ENCODE peak calls at places on chromosomes 13 and 19, in six cellular contexts. X, K, G, V, E and Q are unnamed samples.

GRCh38 chr13:48050550-48050949 is 13.0 kb downstream of the NUDT15 start:
- DNase-seq in E (no peak), G (no peak), K (no peak), X (no peak), V (no peak), Q (no peak)

GRCh38 chr13:44012910-44013309 is 133.2 kb downstream of the LACC1 start:
- DNase-seq in V (no peak), K (no peak), X (no peak), E (peak; percentile 37), G (no peak), Q (no peak)

GRCh38 chr13:73075546-73075945 is 16.7 kb downstream of the KLF5 start:
- DNase-seq in E (no peak), K (no peak), X (no peak), V (no peak), G (no peak), Q (no peak)

GRCh38 chr13:74250738-74251190 is 116.6 kb upstream of the KLF12 start:
- DNase-seq in G (peak; percentile 22), X (no peak), V (no peak), E (peak; percentile 26), K (no peak), Q (peak; percentile 54)

GRCh38 chr13:22357132-22357531 is 686.3 kb downstream of the FGF9 start:
- DNase-seq in X (no peak), E (no peak), K (no peak), G (no peak), V (no peak), Q (peak; percentile 3)

GRCh38 chr13:94620286-94620896 is 18.7 kb downstream of the GPR180 start:
- DNase-seq in X (peak; percentile 45), G (peak; percentile 58), K (no peak), E (peak; percentile 72), V (no peak), Q (peak; percentile 54)

GRCh38 chr13:71643466-71643865 is 223.5 kb downstream of the DACH1 start:
- DNase-seq in X (no peak), G (no peak), E (no peak), V (no peak), K (no peak), Q (no peak)

GRCh38 chr19:10289836-10290438 is at the start of gene ICAM5:
- DNase-seq in G (no peak), K (no peak), E (peak; percentile 48), X (peak; percentile 50), V (no peak), Q (no peak)

GRCh38 chr13:28583661-28584091 is 75.3 kb upstream of the POMP start:
- DNase-seq in V (no peak), K (no peak), X (no peak), E (no peak), G (no peak), Q (no peak)

GRCh38 chr19:850221-850978 is 1.7 kb upstream of the ELANE start:
- DNase-seq in V (peak; percentile 56), X (peak; percentile 92), K (peak; percentile 93), E (peak; percentile 90), G (peak; percentile 98), Q (peak; percentile 99)

GRCh38 chr19:1284293-1284978 is 1.2 kb upstream of the EFNA2 start:
- DNase-seq in E (no peak), G (no peak), K (no peak), V (no peak), X (no peak), Q (no peak)

GRCh38 chr19:32910874-32911273 is 41.3 kb upstream of the SLC7A9 start:
- DNase-seq in V (no peak), K (no peak), G (no peak), X (no peak), E (no peak), Q (no peak)

GRCh38 chr13:97301382-97302095 is 79.4 kb downstream of the MBNL2 start:
- DNase-seq in G (no peak), K (no peak), E (no peak), V (no peak), X (no peak), Q (no peak)

GRCh38 chr13:25902946-25903345 is 148.9 kb downstream of the SHISA2 start:
- DNase-seq in V (no peak), K (no peak), E (peak; percentile 52), X (no peak), G (no peak), Q (no peak)

GRCh38 chr13:51425410-51426042 is 27.3 kb downstream of the INTS6 start:
- DNase-seq in V (no peak), X (no peak), K (no peak), E (peak; percentile 64), G (peak; percentile 69), Q (peak; percentile 63)

GRCh38 chr19:17831419-17831888 is 10.1 kb upstream of the INSL3 start:
- DNase-seq in K (no peak), G (no peak), X (no peak), E (no peak), V (no peak), Q (no peak)

GRCh38 chr19:6970478-6970877 is 50.8 kb downstream of the MBD3L2B start:
- DNase-seq in X (peak; percentile 24), K (no peak), V (no peak), E (no peak), G (no peak), Q (no peak)

GRCh38 chr13:72139192-72139591 is 272.2 kb upstream of the DACH1 start:
- DNase-seq in X (no peak), G (no peak), K (no peak), V (no peak), E (no peak), Q (no peak)

GRCh38 chr13:50543767-50544166 is 299.7 kb downstream of the DLEU7 start:
- DNase-seq in V (peak; percentile 77), G (peak; percentile 72), E (peak; percentile 91), X (no peak), K (no peak), Q (peak; percentile 75)

GRCh38 chr19:2761876-2762782 is 20.9 kb downstream of the SGTA start:
- DNase-seq in V (no peak), K (no peak), E (no peak), G (no peak), X (no peak), Q (no peak)

GRCh38 chr19:38715540-38715939 is 28.7 kb downstream of the CAPN12 start:
- DNase-seq in X (no peak), V (no peak), E (no peak), G (no peak), K (peak; percentile 76), Q (no peak)

GRCh38 chr19:13207237-13208130 is 57.3 kb downstream of the IER2 start:
- DNase-seq in X (no peak), K (peak; percentile 47), E (no peak), G (no peak), V (no peak), Q (no peak)

GRCh38 chr13:96636310-96636709 is 358.0 kb downstream of the OXGR1 start:
- DNase-seq in K (no peak), G (no peak), E (peak; percentile 60), V (no peak), X (no peak), Q (no peak)

GRCh38 chr13:21849323-21849722 is 178.4 kb downstream of the FGF9 start:
- DNase-seq in G (peak; percentile 1), V (no peak), K (no peak), X (peak; percentile 25), E (peak; percentile 0), Q (peak; percentile 6)

GRCh38 chr19:50708179-50708879 is 11.3 kb downstream of the SHANK1 start:
- DNase-seq in K (no peak), G (no peak), X (peak; percentile 49), E (no peak), V (no peak), Q (no peak)

GRCh38 chr19:50711196-50711595 is 8.4 kb downstream of the SHANK1 start:
- DNase-seq in X (no peak), E (no peak), G (no peak), K (no peak), V (no peak), Q (no peak)

GRCh38 chr19:50710612-50711011 is 9.0 kb downstream of the SHANK1 start:
- DNase-seq in V (no peak), G (no peak), K (no peak), X (no peak), E (no peak), Q (no peak)

GRCh38 chr19:50711805-50712204 is 7.8 kb downstream of the SHANK1 start:
- DNase-seq in X (no peak), V (no peak), E (no peak), G (no peak), K (no peak), Q (no peak)

DNA sequence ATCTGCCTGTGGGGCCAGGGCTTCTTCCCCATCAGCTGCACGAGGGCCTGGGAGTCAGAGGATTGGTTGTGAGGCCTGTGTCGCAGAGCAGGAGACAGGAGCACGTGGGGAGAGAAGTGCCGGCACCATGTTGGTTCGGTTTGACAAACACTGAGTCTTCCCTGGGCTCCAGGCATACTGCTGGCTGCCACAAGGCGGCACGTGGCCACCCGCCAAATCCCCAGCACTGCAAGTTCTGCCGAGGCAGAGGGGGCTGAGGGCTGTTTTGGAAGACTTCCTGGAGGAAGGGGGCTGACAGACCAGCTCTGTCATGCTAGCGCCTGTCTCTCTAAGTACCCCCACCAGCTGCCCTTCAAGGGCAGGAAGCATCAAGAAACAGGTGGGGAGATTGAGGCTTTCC is 9.5 kb downstream of the SHANK1 start:
- DNase-seq in K (no peak), G (no peak), V (no peak), E (no peak), X (peak; percentile 57), Q (no peak)
- TF ChIP-seq CTCF in K (no peak), G (peak; percentile 12), V (peak; percentile 36), E (no peak), X (no peak), Q (no peak)

GRCh38 chr13:70623260-70623659 is 515.0 kb upstream of the KLHL1 start:
- DNase-seq in X (no peak), E (peak; percentile 35), G (peak; percentile 36), K (no peak), V (no peak), Q (peak; percentile 16)
- TF ChIP-seq CTCF in X (peak; percentile 26), E (peak; percentile 46), G (peak; percentile 33), K (peak; percentile 51), V (peak; percentile 30), Q (peak; percentile 24)

GRCh38 chr19:34662919-34663318 is 14.0 kb downstream of the SCGB2B2 start:
- DNase-seq in X (peak; percentile 70), G (peak; percentile 6), K (no peak), V (no peak), E (peak; percentile 33), Q (peak; percentile 7)
- TF ChIP-seq CTCF in X (peak; percentile 24), G (peak; percentile 41), K (peak; percentile 54), V (peak; percentile 21), E (peak; percentile 47), Q (peak; percentile 33)

DNA sequence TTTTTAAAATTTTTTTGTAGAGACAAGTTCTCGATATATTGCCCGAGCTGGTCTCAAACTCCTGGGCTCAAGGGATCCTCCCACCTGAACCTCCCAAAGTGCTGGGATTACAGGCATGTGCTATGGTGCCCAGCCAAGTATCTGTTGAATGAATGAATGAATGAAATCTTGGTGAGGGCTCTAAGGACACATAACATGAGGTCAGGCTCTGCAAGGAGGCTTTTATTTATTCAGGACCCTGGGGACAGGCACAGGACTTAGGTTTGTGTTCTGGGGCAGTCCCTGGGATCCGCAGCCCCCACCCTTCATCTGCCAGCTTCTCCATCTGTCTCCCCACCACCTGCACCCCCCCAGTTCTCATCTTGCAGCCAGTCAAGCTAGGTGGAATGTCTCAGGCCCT is 4.6 kb downstream of the PTGIR start:
- DNase-seq in G (no peak), E (no peak), V (no peak), X (no peak), K (no peak), Q (no peak)
- TF ChIP-seq CTCF in G (no peak), E (no peak), V (no peak), X (no peak), K (no peak), Q (no peak)